ENCODE peak calls at places on chromosomes 16 and 17, in eight cellular contexts. O is A549, I is SK-N-SH, V is HCT116, H is K562, E is HL-60, Z is GM23338, R is GM12878. M is an unnamed sample.

GRCh38 chr17:46167826-46168569 is 25.2 kb downstream of the KANSL1 start:
- DNase-seq in V (no peak), Z (no peak), E (no peak), R (no peak), I (no peak), O (no peak), H (no peak), M (no peak)

GRCh38 chr16:58324792-58325191 is 30.0 kb upstream of the PRSS54 start:
- DNase-seq in E (no peak), O (no peak), I (no peak), H (no peak), Z (no peak), V (no peak), R (no peak), M (no peak)

GRCh38 chr16:67000384-67001158 is 12.2 kb downstream of the CES4A start:
- DNase-seq in Z (peak; percentile 79), O (peak; percentile 58), I (peak; percentile 97), V (no peak), R (no peak), H (peak; percentile 97), E (peak; percentile 56), M (no peak)

GRCh38 chr16:75996491-75996890 is 270.2 kb upstream of the CPHXL start:
- DNase-seq in E (no peak), R (no peak), H (no peak), I (no peak), O (no peak), Z (no peak), V (no peak), M (no peak)

GRCh38 chr17:72206376-72206775 is 85.6 kb downstream of the SOX9 start:
- DNase-seq in H (no peak), O (no peak), V (no peak), R (no peak), Z (no peak), I (no peak), E (no peak), M (no peak)

GRCh38 chr16:16018705-16019104 is 69.3 kb downstream of the ABCC1 start:
- DNase-seq in Z (no peak), H (no peak), I (no peak), O (no peak), E (no peak), R (no peak), V (no peak), M (no peak)

GRCh38 chr17:64941761-64942160 is 22.5 kb upstream of the LRRC37A3 start:
- DNase-seq in I (no peak), H (no peak), Z (no peak), O (no peak), E (no peak), V (no peak), R (no peak), M (no peak)

GRCh38 chr16:17270683-17271109 is 200.1 kb downstream of the XYLT1 start:
- DNase-seq in I (peak; percentile 15), R (no peak), H (no peak), O (no peak), Z (no peak), V (no peak), E (no peak), M (no peak)

GRCh38 chr17:78789663-78790181 is 7.6 kb upstream of the CYTH1 start:
- DNase-seq in R (no peak), H (no peak), Z (no peak), V (no peak), E (no peak), O (no peak), I (peak; percentile 46), M (no peak)

DNA sequence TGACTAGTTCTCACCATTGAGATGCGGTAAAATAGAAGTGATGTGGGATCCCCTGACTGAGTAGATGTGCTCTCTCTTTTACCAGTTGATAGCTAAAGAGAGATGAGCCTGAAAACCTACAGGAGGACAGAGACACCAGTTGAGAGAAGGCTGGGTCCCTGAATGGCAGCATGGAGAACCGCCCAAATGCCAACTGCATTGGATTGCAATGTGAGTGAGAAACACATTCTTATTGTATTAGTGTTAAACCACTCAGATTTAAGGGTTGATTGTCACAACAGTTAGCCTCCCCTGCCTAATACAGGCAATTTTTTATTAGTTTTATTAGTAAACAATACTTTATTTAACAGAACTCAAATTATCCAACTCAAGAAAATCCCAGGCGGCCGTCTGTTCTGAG is 61.2 kb downstream of the SPACA3 start:
- DNase-seq in I (no peak), Z (no peak), H (no peak), V (no peak), O (no peak), E (no peak), R (no peak), M (no peak)
- TF ChIP-seq REST in I (no peak), Z (no peak), H (no peak), V (no peak), O (no peak), E (no peak), R (no peak), M (no peak)

GRCh38 chr17:62805234-62805633 is 2.9 kb downstream of the MARCHF10 start:
- DNase-seq in Z (no peak), O (no peak), H (no peak), E (no peak), R (no peak), I (no peak), V (no peak), M (no peak)

GRCh38 chr17:62804822-62805221 is 3.3 kb downstream of the MARCHF10 start:
- DNase-seq in O (peak; percentile 86), E (no peak), I (no peak), R (no peak), Z (no peak), H (no peak), V (no peak), M (no peak)

GRCh38 chr17:62808576-62808970 is 459 bp upstream of the MARCHF10 start:
- DNase-seq in V (no peak), H (no peak), O (no peak), I (no peak), R (no peak), Z (peak; percentile 35), E (no peak), M (no peak)

GRCh38 chr17:62809656-62810055 is 1.5 kb upstream of the MARCHF10 start:
- DNase-seq in H (no peak), Z (no peak), O (no peak), I (no peak), R (no peak), E (no peak), V (no peak), M (no peak)

DNA sequence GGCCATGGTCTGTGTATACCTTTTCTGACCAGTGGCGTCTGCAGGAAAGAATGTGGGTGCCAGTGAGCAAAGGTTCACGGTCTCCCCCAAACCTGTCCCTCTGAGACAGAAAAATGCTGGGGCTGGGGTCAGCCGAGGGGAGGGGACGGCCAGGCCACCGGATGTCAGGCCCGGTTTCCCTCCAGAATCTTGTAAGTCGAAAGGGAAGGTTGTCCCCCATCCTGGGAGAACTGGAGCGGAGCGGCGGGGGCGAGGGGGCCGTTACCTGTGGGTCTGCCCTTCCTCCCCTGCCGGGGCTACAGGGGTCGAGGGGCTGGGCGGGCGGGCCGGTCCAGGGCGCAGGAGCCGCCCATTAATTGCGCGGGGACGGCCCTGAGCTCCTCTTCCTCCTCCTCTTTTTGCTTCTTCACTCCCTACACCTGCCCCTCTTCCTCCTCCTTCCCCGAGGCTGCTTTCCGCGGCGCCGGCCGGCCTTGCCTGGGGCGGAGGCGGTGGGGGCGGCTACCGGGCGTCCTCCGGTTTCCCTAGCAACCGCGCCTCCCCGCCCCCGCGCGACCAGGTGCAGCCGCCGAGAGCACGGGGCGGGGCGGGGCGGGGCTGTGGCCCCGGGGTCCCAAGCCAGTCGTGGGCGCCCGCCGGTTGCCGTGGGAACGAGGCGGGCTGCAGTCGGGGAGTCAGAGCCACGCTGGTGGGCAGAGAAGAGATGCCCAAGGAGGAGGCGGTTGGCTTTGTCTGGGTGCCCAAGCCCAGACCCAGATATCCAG is at the start of gene MARCHF10:
- DNase-seq in O (no peak), E (no peak), V (no peak), Z (peak; percentile 75), I (peak; percentile 68), H (peak; percentile 86), R (no peak), M (no peak)
- TF ChIP-seq REST in O (no peak), E (no peak), V (no peak), Z (no peak), I (no peak), H (no peak), R (no peak), M (no peak)

DNA sequence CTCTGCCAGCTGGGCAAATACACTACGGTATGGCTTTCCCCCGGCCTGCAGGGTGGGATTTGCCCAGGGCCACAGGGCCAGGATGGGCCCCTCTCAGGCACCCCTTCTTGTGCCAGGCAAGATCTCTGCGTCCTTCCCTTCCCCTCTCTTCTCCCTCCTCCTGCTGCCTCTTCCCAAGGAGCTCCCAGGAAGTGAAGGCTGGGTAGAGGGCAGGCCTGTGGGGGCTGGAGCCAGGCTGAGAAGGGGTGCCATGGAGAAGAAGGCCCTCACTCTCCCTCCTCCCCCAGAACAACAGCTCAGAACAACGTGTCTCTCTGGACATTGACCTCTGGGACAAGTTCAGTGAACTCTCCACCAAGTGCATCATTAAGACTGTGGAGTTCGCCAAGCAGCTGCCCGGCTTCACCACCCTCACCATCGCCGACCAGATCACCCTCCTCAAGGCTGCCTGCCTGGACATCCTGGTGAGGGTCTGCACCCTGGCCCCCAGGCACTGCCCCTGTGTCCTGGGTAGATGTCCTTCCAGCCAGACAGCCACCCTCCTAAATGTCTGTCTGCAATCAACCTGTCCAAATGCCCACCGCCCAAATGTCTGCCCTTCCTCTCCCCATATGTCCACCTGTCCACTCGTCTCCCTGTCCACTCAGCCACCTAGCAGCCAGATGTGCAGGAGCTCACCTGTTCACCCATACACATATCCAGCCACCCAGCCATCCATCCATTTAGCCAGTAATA is 12.3 kb downstream of the GJD3 start:
- DNase-seq in E (no peak), O (no peak), I (no peak), V (no peak), H (no peak), R (no peak), Z (no peak), M (no peak)
- TF ChIP-seq REST in E (no peak), O (no peak), I (no peak), V (no peak), H (no peak), R (no peak), Z (no peak), M (no peak)

GRCh38 chr17:6147054-6147453 is 76.9 kb downstream of the WSCD1 start:
- DNase-seq in O (no peak), H (no peak), V (no peak), Z (no peak), E (no peak), I (no peak), R (no peak), M (no peak)

GRCh38 chr17:6140188-6140587 is 70.0 kb downstream of the WSCD1 start:
- DNase-seq in R (no peak), E (no peak), O (no peak), V (no peak), I (no peak), Z (no peak), H (no peak), M (no peak)

GRCh38 chr17:6145946-6146345 is 75.8 kb downstream of the WSCD1 start:
- DNase-seq in I (no peak), H (no peak), E (no peak), Z (no peak), R (no peak), V (no peak), O (no peak), M (no peak)
- TF ChIP-seq REST in I (no peak), H (no peak), E (no peak), Z (no peak), R (no peak), V (no peak), O (no peak), M (no peak)

GRCh38 chr16:69395859-69396186 is 10.0 kb upstream of the TERF2 start:
- DNase-seq in Z (no peak), V (no peak), O (no peak), H (no peak), E (no peak), I (no peak), R (no peak), M (no peak)
- TF ChIP-seq REST in Z (no peak), V (no peak), O (no peak), H (no peak), E (no peak), I (no peak), R (no peak), M (no peak)